ENCODE peak calls at places on chromosomes 16 and 17, in eight cellular contexts. D, E, G, C, F, H, N and U are unnamed samples.
A peak's percentile ranks its signal among the peaks of the same experiment; 100 is the strongest.

GRCh38 chr17:72030067-72030899 is 90.5 kb upstream of the SOX9 start:
- DNase-seq in D (peak; percentile 70), E (peak; percentile 59), G (peak; percentile 26), C (no peak), F (no peak), H (peak; percentile 68), N (no peak), U (peak; percentile 47)

GRCh38 chr16:85750021-85750826 is 672 bp downstream of the C16orf74 start:
- DNase-seq in D (peak; percentile 26), E (no peak), G (peak; percentile 36), C (no peak), F (no peak), H (peak; percentile 60), N (no peak), U (no peak)

GRCh38 chr17:752620-753219 is 656 bp upstream of the GEMIN4 start:
- DNase-seq in D (peak; percentile 68), E (peak; percentile 75), G (peak; percentile 76), C (peak; percentile 46), F (no peak), H (peak; percentile 68), N (no peak), U (peak; percentile 79)

GRCh38 chr16:14070555-14070876 is 603 bp upstream of the MRTFB start:
- DNase-seq in D (no peak), E (no peak), G (no peak), C (no peak), F (no peak), H (no peak), N (no peak), U (no peak)

GRCh38 chr17:62032480-62032879 is 32.6 kb downstream of the MED13 start:
- DNase-seq in D (no peak), E (no peak), G (no peak), C (no peak), F (no peak), H (no peak), N (no peak), U (no peak)

GRCh38 chr17:55898195-55898594 is 147.3 kb downstream of the PCTP start:
- DNase-seq in D (no peak), E (no peak), G (no peak), C (no peak), F (no peak), H (no peak), N (no peak), U (no peak)

GRCh38 chr17:7383742-7384488 is 3.0 kb downstream of the TNK1 start:
- DNase-seq in D (peak; percentile 46), E (no peak), G (peak; percentile 34), C (no peak), F (no peak), H (peak; percentile 59), N (peak; percentile 93), U (peak; percentile 52)

GRCh38 chr17:19538095-19539039 is 4.7 kb downstream of the SLC47A1 start:
- DNase-seq in D (no peak), E (no peak), G (no peak), C (no peak), F (no peak), H (peak; percentile 70), N (no peak), U (peak; percentile 87)

GRCh38 chr17:10394201-10394887 is 21.5 kb upstream of the MYH13 start:
- DNase-seq in D (no peak), E (no peak), G (no peak), C (no peak), F (no peak), H (no peak), N (no peak), U (no peak)

GRCh38 chr17:8696951-8697745 is 47.5 kb downstream of the CCDC42 start:
- DNase-seq in D (peak; percentile 98), E (peak; percentile 59), G (no peak), C (peak; percentile 40), F (no peak), H (peak; percentile 77), N (no peak), U (no peak)

DNA sequence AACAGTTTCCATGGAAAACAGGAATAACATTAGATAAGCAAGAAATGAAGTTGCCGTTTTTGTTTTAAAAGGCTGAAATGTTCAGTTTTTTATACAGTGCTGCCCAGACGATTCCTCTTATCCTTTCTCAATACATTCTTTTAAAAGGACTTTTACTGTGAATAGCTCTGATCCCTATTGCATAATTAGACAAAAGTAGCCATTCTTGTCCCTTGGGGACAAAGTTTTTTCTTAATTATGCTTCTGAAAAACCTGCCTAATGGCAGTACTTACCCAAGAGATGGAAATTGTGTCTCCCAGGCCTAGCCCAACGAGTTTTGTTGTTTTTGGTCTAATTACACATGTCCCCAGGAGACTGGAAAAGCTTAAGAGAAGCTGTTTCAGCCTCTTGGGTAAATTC is 27.6 kb downstream of the NXPH3 start:
- DNase-seq in D (no peak), E (no peak), G (no peak), C (no peak), F (no peak), H (no peak), N (no peak), U (no peak)
- H3K27ac ChIP-seq in D (no peak overlapping the region), E (peak overlapping the region; percentile 51), G (no peak overlapping the region), C (peak overlapping the region; percentile 69), F (no peak overlapping the region), H (no peak overlapping the region), N (peak overlapping the region; percentile 8), U (peak overlapping the region; percentile 41)

GRCh38 chr16:75110637-75111513 is 5.7 kb downstream of the LDHD start:
- DNase-seq in D (peak; percentile 86), E (peak; percentile 93), G (peak; percentile 94), C (peak; percentile 60), F (peak; percentile 80), H (peak; percentile 94), N (peak; percentile 96), U (peak; percentile 92)

GRCh38 chr16:75107505-75107904 is 9.1 kb downstream of the LDHD start:
- DNase-seq in D (no peak), E (no peak), G (no peak), C (no peak), F (no peak), H (no peak), N (no peak), U (no peak)

GRCh38 chr16:75108792-75109731 is 7.5 kb downstream of the LDHD start:
- DNase-seq in D (peak; percentile 94), E (peak; percentile 81), G (peak; percentile 94), C (peak; percentile 85), F (peak; percentile 78), H (peak; percentile 70), N (peak; percentile 97), U (peak; percentile 94)

GRCh38 chr16:75111514-75112280 is 4.9 kb downstream of the LDHD start:
- DNase-seq in D (no peak), E (no peak), G (no peak), C (no peak), F (no peak), H (no peak), N (no peak), U (no peak)

DNA sequence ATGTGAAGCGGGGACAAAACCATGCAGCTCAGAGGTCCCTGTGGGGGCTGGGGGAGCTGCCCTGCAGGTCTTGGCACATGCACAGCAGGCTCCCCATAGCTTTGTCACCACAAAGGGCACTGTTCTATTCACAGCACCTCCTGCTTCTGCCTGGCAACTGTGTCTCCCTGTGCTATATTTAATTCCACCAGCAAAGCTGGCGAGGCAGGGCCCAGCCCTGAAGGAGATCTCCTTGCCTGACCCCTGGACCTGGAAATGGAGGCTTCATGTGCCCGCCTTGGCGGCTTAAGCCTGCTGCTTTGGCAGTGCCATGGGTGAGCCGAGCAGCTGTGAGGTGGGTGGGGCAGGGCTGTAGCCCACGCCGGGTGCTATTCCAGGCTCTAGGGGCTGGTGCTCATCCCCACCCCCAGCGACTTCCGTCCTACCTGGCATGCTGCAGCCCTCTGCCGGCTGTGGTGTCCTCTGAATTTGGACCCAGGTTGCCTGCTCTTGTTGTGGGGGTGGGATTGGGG is 6.8 kb downstream of the LDHD start:
- DNase-seq in D (no peak), E (no peak), G (peak; percentile 69), C (no peak), F (no peak), H (no peak), N (peak; percentile 77), U (peak; percentile 97)
- TF ChIP-seq CTCF in D (no peak), E (no peak), G (no peak), C (no peak), F (no peak), H (no peak), N (no peak), U (peak; percentile 29)

DNA sequence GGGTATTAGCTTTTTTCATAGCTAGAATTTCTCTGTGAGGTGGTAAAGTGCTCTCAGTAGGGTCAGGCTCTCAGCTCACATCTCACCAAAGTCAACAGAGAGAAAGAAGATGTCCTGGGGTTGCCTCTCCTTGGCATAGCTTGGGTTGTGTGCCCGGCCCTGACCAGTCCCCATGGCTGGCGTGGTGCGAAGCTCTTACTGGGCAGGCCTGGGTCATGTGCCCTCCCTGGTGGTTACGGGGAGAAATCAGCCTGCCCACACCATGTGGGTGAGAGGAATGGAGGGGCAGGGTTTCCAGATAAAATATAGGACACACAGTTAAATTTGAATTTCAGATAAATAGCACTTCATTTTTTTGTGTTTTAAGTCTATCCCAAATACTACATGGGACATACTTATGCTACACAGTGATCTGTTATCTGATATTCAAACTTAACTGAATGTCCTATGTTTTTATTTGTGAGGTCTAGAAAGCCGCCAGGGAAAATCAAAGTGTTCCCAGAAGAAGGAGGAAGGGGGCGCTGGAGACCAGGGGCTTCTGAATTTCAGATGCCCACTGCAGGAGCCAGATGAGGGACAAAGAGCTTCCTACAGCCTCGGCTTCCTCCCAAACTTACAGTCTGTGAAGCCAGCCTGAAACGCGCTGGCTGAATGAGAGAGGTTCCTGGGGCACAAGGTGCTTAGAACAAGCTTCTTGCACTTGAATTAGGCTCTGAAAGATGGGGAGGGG is 45.4 kb downstream of the NKD1 start:
- DNase-seq in D (no peak), E (no peak), G (no peak), C (no peak), F (no peak), H (no peak), N (no peak), U (no peak)
- H3K27ac ChIP-seq in D (no peak overlapping the region), E (no peak overlapping the region), G (no peak overlapping the region), C (no peak overlapping the region), F (no peak overlapping the region), H (no peak overlapping the region), N (no peak overlapping the region), U (no peak overlapping the region)

DNA sequence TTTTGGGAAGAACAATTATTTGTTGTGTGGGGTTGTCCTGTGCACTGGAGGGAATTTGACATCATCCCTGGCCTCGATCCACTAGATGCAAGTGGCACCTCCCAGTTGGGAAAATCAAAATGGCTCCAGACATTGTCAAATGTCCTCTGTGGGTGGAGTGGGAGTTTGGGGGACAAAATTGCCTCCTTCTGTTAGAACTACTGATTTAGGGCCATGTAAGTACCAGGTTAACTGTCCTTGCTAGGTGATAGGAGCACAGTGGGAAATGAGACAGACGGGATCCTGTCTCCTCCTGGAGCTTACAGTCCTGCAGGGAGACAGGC is 56.8 kb downstream of the ARHGAP23 start:
- DNase-seq in D (no peak), E (no peak), G (no peak), C (no peak), F (no peak), H (no peak), N (no peak), U (no peak)
- TF ChIP-seq CTCF in D (no peak), E (peak; percentile 20), G (peak; percentile 0), C (no peak), F (no peak), H (no peak), N (no peak), U (no peak)

DNA sequence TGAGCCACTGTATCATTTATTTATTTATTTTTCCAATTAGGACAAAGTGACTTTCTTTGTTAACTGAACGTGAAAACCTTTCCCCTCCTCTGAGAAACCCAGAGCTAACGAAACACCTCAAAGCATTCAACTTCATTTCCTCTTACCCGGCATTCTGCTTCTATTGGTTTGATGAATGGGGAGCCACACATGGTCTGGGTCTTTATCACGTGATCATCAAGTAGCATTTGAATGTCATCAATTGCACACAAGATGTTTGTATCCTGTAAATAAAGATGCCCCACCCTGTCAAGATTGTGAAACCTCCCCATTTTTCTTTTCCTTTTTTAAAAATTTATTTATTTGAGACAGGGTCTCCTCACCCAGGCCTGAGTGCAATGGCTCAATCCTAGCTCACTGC is 80.1 kb downstream of the DNAH3 start:
- DNase-seq in D (no peak), E (no peak), G (no peak), C (no peak), F (no peak), H (no peak), N (no peak), U (no peak)
- H3K27ac ChIP-seq in D (no peak overlapping the region), E (no peak overlapping the region), G (no peak overlapping the region), C (no peak overlapping the region), F (no peak overlapping the region), H (no peak overlapping the region), N (no peak overlapping the region), U (no peak overlapping the region)